ENCODE peak calls at places on chromosomes 5 and 9, in four cellular contexts. One of them, this sample, is unnamed.
A peak's percentile ranks its signal among the peaks of the same experiment; 100 is the strongest.

GRCh38 chr5:98780390-98780789 is 6.9 kb downstream of the RGMB start:
- DNase-seq in mesendoderm: no peak
- DNase-seq in IMR-90: no peak
- DNase-seq in H1: no peak
- DNase-seq in this sample: no peak

GRCh38 chr9:123338710-123339665 is 17.0 kb upstream of the CRB2 start:
- DNase-seq in H1: no peak
- DNase-seq in IMR-90: no peak
- DNase-seq in mesendoderm: peak; percentile 46
- DNase-seq in this sample: no peak

GRCh38 chr9:21833090-21833801 is 30.8 kb downstream of the MTAP start:
- DNase-seq in IMR-90: no peak
- DNase-seq in H1: no peak
- DNase-seq in mesendoderm: no peak
- DNase-seq in this sample: no peak

GRCh38 chr9:20658677-20659473 is 25.2 kb upstream of the FOCAD start:
- DNase-seq in H1: no peak
- DNase-seq in mesendoderm: peak; percentile 60
- DNase-seq in IMR-90: no peak
- DNase-seq in this sample: no peak

GRCh38 chr5:29161399-29161798 is 2032.1 kb upstream of the CDH6 start:
- DNase-seq in IMR-90: no peak
- DNase-seq in mesendoderm: no peak
- DNase-seq in H1: no peak
- DNase-seq in this sample: no peak

GRCh38 chr5:132017316-132017715 is 5.9 kb upstream of the ACSL6 start:
- DNase-seq in IMR-90: no peak
- DNase-seq in H1: no peak
- DNase-seq in mesendoderm: no peak
- DNase-seq in this sample: no peak

GRCh38 chr9:88310310-88310980 is 77.8 kb upstream of the SPIN1 start:
- DNase-seq in IMR-90: peak; percentile 16
- DNase-seq in mesendoderm: peak; percentile 88
- DNase-seq in H1: peak; percentile 58
- DNase-seq in this sample: peak; percentile 82

GRCh38 chr9:110700953-110701352 is 32.4 kb downstream of the MUSK start:
- DNase-seq in H1: no peak
- DNase-seq in mesendoderm: no peak
- DNase-seq in IMR-90: peak; percentile 65
- DNase-seq in this sample: no peak

GRCh38 chr5:127985811-127986325 is 97.7 kb upstream of the SLC12A2 start:
- DNase-seq in H1: no peak
- DNase-seq in mesendoderm: no peak
- DNase-seq in IMR-90: no peak
- DNase-seq in this sample: no peak

GRCh38 chr9:122394265-122395242 is 23.7 kb downstream of the PTGS1 start:
- DNase-seq in IMR-90: peak; percentile 95
- DNase-seq in mesendoderm: no peak
- DNase-seq in H1: no peak
- DNase-seq in this sample: no peak

GRCh38 chr9:91034521-91034920 is 232.9 kb downstream of the SYK start:
- DNase-seq in IMR-90: no peak
- DNase-seq in H1: no peak
- DNase-seq in mesendoderm: no peak
- DNase-seq in this sample: no peak

GRCh38 chr9:131667576-131667975 is 72.3 kb downstream of the RAPGEF1 start:
- DNase-seq in H1: no peak
- DNase-seq in IMR-90: no peak
- DNase-seq in mesendoderm: no peak
- DNase-seq in this sample: no peak

GRCh38 chr5:760363-761205 is 23.9 kb downstream of the ZDHHC11B start:
- DNase-seq in mesendoderm: no peak
- DNase-seq in IMR-90: no peak
- DNase-seq in H1: no peak
- DNase-seq in this sample: peak; percentile 25

GRCh38 chr9:130321539-130321938 is 56.0 kb downstream of the HMCN2 start:
- DNase-seq in H1: no peak
- DNase-seq in IMR-90: no peak
- DNase-seq in mesendoderm: no peak
- DNase-seq in this sample: no peak

GRCh38 chr5:56170557-56170956 is 62.6 kb downstream of the ANKRD55 start:
- DNase-seq in H1: no peak
- DNase-seq in mesendoderm: no peak
- DNase-seq in IMR-90: peak; percentile 87
- DNase-seq in this sample: no peak

GRCh38 chr5:142618125-142618524 is 67.8 kb downstream of the FGF1 start:
- DNase-seq in IMR-90: peak; percentile 93
- DNase-seq in mesendoderm: no peak
- DNase-seq in H1: no peak
- DNase-seq in this sample: no peak

GRCh38 chr5:84436866-84437265 is 52.2 kb upstream of the EDIL3 start:
- DNase-seq in H1: no peak
- DNase-seq in mesendoderm: no peak
- DNase-seq in IMR-90: peak; percentile 66
- DNase-seq in this sample: no peak

GRCh38 chr5:107118184-107118902 is 552.4 kb downstream of the EFNA5 start:
- DNase-seq in H1: peak; percentile 46
- DNase-seq in mesendoderm: peak; percentile 30
- DNase-seq in IMR-90: no peak
- DNase-seq in this sample: no peak

GRCh38 chr9:127918201-127919107 is 1.6 kb upstream of the ST6GALNAC4 start:
- DNase-seq in H1: no peak
- DNase-seq in IMR-90: no peak
- DNase-seq in mesendoderm: peak; percentile 65
- DNase-seq in this sample: peak; percentile 71

GRCh38 chr9:90433398-90433890 is 209.2 kb downstream of the DIRAS2 start:
- DNase-seq in mesendoderm: peak; percentile 98
- DNase-seq in IMR-90: no peak
- DNase-seq in H1: peak; percentile 80
- DNase-seq in this sample: peak; percentile 92

GRCh38 chr9:32525506-32525905 is 490 bp downstream of the RIGI start:
- DNase-seq in IMR-90: peak; percentile 17
- DNase-seq in H1: no peak
- DNase-seq in mesendoderm: no peak
- DNase-seq in this sample: no peak

GRCh38 chr5:32760091-32760509 is 49.0 kb downstream of the NPR3 start:
- DNase-seq in H1: no peak
- DNase-seq in mesendoderm: peak; percentile 15
- DNase-seq in IMR-90: peak; percentile 98
- DNase-seq in this sample: no peak

GRCh38 chr5:146653560-146653959 is 137.6 kb upstream of the GPR151 start:
- DNase-seq in mesendoderm: no peak
- DNase-seq in H1: no peak
- DNase-seq in IMR-90: no peak
- DNase-seq in this sample: no peak

GRCh38 chr5:58452566-58453258 is 7.2 kb downstream of the PLK2 start:
- DNase-seq in H1: no peak
- DNase-seq in IMR-90: peak; percentile 42
- DNase-seq in mesendoderm: no peak
- DNase-seq in this sample: no peak

GRCh38 chr5:28190011-28190410 is 1151.6 kb upstream of the CDH9 start:
- DNase-seq in mesendoderm: no peak
- DNase-seq in IMR-90: no peak
- DNase-seq in H1: no peak
- DNase-seq in this sample: no peak

GRCh38 chr5:157956271-157956885 is 97.4 kb upstream of the CLINT1 start:
- DNase-seq in IMR-90: no peak
- DNase-seq in H1: no peak
- DNase-seq in mesendoderm: no peak
- DNase-seq in this sample: no peak

GRCh38 chr9:116075191-116075590 is 78.4 kb upstream of the PAPPA start:
- DNase-seq in mesendoderm: no peak
- DNase-seq in IMR-90: peak; percentile 97
- DNase-seq in H1: no peak
- DNase-seq in this sample: no peak

GRCh38 chr5:75057551-75057950 is 5.2 kb upstream of the GCNT4 start:
- DNase-seq in IMR-90: no peak
- DNase-seq in mesendoderm: no peak
- DNase-seq in H1: no peak
- DNase-seq in this sample: no peak

GRCh38 chr5:164357405-164358033 is 852.1 kb downstream of the MAT2B start:
- DNase-seq in mesendoderm: no peak
- DNase-seq in H1: no peak
- DNase-seq in IMR-90: no peak
- DNase-seq in this sample: no peak

GRCh38 chr5:164359931-164360290 is 854.5 kb downstream of the MAT2B start:
- DNase-seq in mesendoderm: no peak
- DNase-seq in IMR-90: peak; percentile 13
- DNase-seq in H1: no peak
- DNase-seq in this sample: no peak

GRCh38 chr5:164358531-164359259 is 853.3 kb downstream of the MAT2B start:
- DNase-seq in H1: no peak
- DNase-seq in mesendoderm: no peak
- DNase-seq in IMR-90: peak; percentile 88
- DNase-seq in this sample: no peak

GRCh38 chr5:164360589-164360988 is 855.2 kb downstream of the MAT2B start:
- DNase-seq in mesendoderm: no peak
- DNase-seq in IMR-90: peak; percentile 63
- DNase-seq in H1: no peak
- DNase-seq in this sample: no peak

DNA sequence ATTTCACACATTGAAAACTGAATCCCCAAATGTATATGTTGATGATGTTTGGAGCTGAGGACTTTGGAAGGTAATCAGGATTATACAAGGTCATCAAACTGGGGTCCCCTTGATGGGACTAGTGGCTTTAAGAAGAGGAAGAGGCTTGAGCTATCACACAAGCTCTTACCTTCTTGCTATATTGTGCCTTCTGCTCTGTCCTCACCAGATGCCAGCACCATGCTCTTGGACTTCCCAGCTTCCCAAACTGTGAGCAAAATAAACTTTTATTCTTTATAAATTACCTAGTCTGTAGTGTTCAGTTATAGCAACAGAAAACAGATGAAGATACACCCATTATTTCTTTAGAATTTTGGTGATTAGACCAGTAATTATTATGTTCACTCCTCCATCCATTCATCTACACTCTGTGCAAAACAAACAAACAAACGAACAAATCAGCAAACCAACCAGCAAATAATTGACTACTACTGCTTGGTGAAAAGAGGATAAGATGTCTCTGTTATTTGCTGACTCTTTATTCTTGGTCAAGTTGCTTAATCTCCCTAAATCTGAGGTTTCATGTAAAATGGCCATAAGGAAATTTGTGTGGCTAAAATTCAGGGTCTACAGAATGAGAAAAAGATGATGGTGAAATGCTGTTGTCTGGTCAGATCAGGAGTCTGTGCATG is 854.0 kb downstream of the MAT2B start:
- DNase-seq in IMR-90: no peak
- DNase-seq in mesendoderm: no peak
- DNase-seq in H1: no peak
- DNase-seq in this sample: no peak
- H3K9ac ChIP-seq in IMR-90: no peak overlapping the region
- H3K9ac ChIP-seq in mesendoderm: no peak overlapping the region
- H3K9ac ChIP-seq in H1: no peak overlapping the region
- H3K9ac ChIP-seq in this sample: no peak overlapping the region

GRCh38 chr5:42940853-42941252 is 99.3 kb downstream of the ANXA2R start:
- DNase-seq in mesendoderm: no peak
- DNase-seq in IMR-90: no peak
- DNase-seq in H1: no peak
- DNase-seq in this sample: no peak
- H4K5ac ChIP-seq in mesendoderm: no peak overlapping the region
- H4K5ac ChIP-seq in IMR-90: no peak overlapping the region
- H4K5ac ChIP-seq in H1: no peak overlapping the region
- H4K5ac ChIP-seq in this sample: no peak overlapping the region

GRCh38 chr5:54756796-54757402 is 228.5 kb downstream of the ESM1 start:
- DNase-seq in H1: peak; percentile 8
- DNase-seq in mesendoderm: no peak
- DNase-seq in IMR-90: peak; percentile 36
- DNase-seq in this sample: no peak

GRCh38 chr5:54756301-54756700 is 229.1 kb downstream of the ESM1 start:
- DNase-seq in IMR-90: no peak
- DNase-seq in mesendoderm: no peak
- DNase-seq in H1: peak; percentile 13
- DNase-seq in this sample: no peak

GRCh38 chr5:54757541-54757940 is 227.9 kb downstream of the ESM1 start:
- DNase-seq in mesendoderm: no peak
- DNase-seq in IMR-90: no peak
- DNase-seq in H1: no peak
- DNase-seq in this sample: no peak

GRCh38 chr5:54760182-54760935 is 225.0 kb downstream of the ESM1 start:
- DNase-seq in mesendoderm: no peak
- DNase-seq in H1: no peak
- DNase-seq in IMR-90: peak; percentile 58
- DNase-seq in this sample: no peak

GRCh38 chr5:54758038-54758437 is 227.4 kb downstream of the ESM1 start:
- DNase-seq in H1: no peak
- DNase-seq in IMR-90: peak; percentile 95
- DNase-seq in mesendoderm: no peak
- DNase-seq in this sample: no peak
- H3K9ac ChIP-seq in H1: no peak overlapping the region
- H3K9ac ChIP-seq in IMR-90: peak overlapping the region; percentile 32
- H3K9ac ChIP-seq in mesendoderm: no peak overlapping the region
- H3K9ac ChIP-seq in this sample: no peak overlapping the region

DNA sequence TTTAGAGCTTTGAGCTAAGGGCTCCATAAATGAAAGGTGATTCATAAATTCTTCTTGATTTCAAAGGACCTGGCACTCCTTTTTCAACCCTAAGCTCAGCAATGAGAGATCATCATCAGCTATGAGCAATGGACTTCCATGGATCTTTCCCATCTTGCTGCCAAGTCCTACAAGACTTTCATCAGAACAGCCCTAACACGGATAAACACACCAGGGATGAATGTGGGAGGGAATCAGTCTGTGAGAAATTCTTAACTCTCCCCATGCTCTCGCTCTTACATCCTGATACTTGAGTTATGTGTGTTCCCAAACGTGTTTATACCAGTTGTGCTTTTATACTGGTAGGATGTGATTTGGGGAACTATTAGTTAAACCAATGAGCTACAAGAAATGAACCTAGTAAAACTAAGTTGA is 5.4 kb upstream of the RPL26L1 start:
- DNase-seq in mesendoderm: no peak
- DNase-seq in IMR-90: peak; percentile 98
- DNase-seq in H1: no peak
- DNase-seq in this sample: no peak
- H4K5ac ChIP-seq in mesendoderm: no peak overlapping the region
- H4K5ac ChIP-seq in IMR-90: no peak overlapping the region
- H4K5ac ChIP-seq in H1: no peak overlapping the region
- H4K5ac ChIP-seq in this sample: no peak overlapping the region

GRCh38 chr5:72378636-72379289 is 58.6 kb downstream of the PTCD2 start:
- DNase-seq in H1: no peak
- DNase-seq in IMR-90: peak; percentile 86
- DNase-seq in mesendoderm: peak; percentile 51
- DNase-seq in this sample: no peak
- H3K9ac ChIP-seq in H1: no peak overlapping the region
- H3K9ac ChIP-seq in IMR-90: no peak overlapping the region
- H3K9ac ChIP-seq in mesendoderm: no peak overlapping the region
- H3K9ac ChIP-seq in this sample: no peak overlapping the region